ENCODE peak calls at places on chromosomes 4 and X, in ten cellular contexts. U is activated T-cell treated with anti-CD3 and anti-CD28 coated beads, Interleukin-2, amount 50 U/mL, for 1 hour; N is bronchial epithelial cell; C is stimulated activated naive B cell treated with anti-CD40 and anti-IgM and Interleukin-4, amounts not matched to agents 10 μg/mL and 1 μg/mL and 100 μg/mL, for 72 hours; V is RCC 7860; T is COR-L47; S is T follicular helper cell; Z is breast epithelium; Q is AG09309; H is RWPE1. Y is an unnamed sample.

GRCh38 chr4:34323549-34324325 is 1920.6 kb downstream of the ARAP2 start:
- DNase-seq in U (no peak), N (peak), C (no peak), V (no peak), T (peak), S (no peak), Z (no peak), Q (no peak), H (no peak), Y (no peak)

GRCh38 chr4:115944146-115944905 is 830.9 kb upstream of the NDST4 start:
- DNase-seq in U (no peak), N (no peak), C (no peak), V (no peak), T (no peak), S (no peak), Z (no peak), Q (no peak), H (no peak), Y (no peak)

GRCh38 chr4:139774759-139775487 is 109.3 kb downstream of the MGST2 start:
- DNase-seq in U (no peak), N (peak), C (no peak), V (no peak), T (no peak), S (no peak), Z (no peak), Q (no peak), H (no peak), Y (no peak)

GRCh38 chr4:186249785-186250739 is 15.9 kb upstream of the F11 start:
- DNase-seq in U (no peak), N (peak), C (no peak), V (no peak), T (no peak), S (no peak), Z (no peak), Q (no peak), H (peak), Y (no peak)

GRCh38 chrX:30141966-30142365 is 73.4 kb upstream of the MAGEB2 start:
- DNase-seq in U (no peak), N (peak), C (no peak), V (peak), T (peak), S (no peak), Z (no peak), Q (no peak), H (peak), Y (no peak)

GRCh38 chr4:114384629-114385028 is 214.0 kb upstream of the UGT8 start:
- DNase-seq in U (no peak), N (peak), C (no peak), V (peak), T (peak), S (no peak), Z (no peak), Q (peak), H (no peak), Y (no peak)

GRCh38 chr4:82201303-82201702 is 172.5 kb downstream of the HNRNPD start:
- DNase-seq in U (no peak), N (peak), C (no peak), V (no peak), T (peak), S (no peak), Z (no peak), Q (no peak), H (no peak), Y (no peak)

GRCh38 chr4:165476214-165477098 is 97.6 kb downstream of the CPE start:
- DNase-seq in U (no peak), N (peak), C (no peak), V (peak), T (no peak), S (no peak), Z (no peak), Q (no peak), H (peak), Y (no peak)

GRCh38 chrX:113790987-113791386 is 792.9 kb upstream of the HTR2C start:
- DNase-seq in U (no peak), N (no peak), C (no peak), V (no peak), T (no peak), S (no peak), Z (no peak), Q (no peak), H (no peak), Y (no peak)

GRCh38 chr4:153028535-153028934 is 92.4 kb downstream of the FHDC1 start:
- DNase-seq in U (no peak), N (no peak), C (no peak), V (no peak), T (no peak), S (no peak), Z (no peak), Q (no peak), H (no peak), Y (no peak)

GRCh38 chr4:56757270-56757746 is 64.2 kb downstream of the SPINK2 start:
- DNase-seq in U (peak), N (peak), C (no peak), V (peak), T (no peak), S (peak), Z (no peak), Q (no peak), H (peak), Y (no peak)

GRCh38 chr4:123856689-123857545 is 460.3 kb downstream of the SPRY1 start:
- DNase-seq in U (no peak), N (peak), C (no peak), V (no peak), T (no peak), S (no peak), Z (no peak), Q (no peak), H (no peak), Y (no peak)

GRCh38 chr4:164251257-164251656 is 502.7 kb upstream of the SMIM31 start:
- DNase-seq in U (no peak), N (no peak), C (no peak), V (no peak), T (no peak), S (no peak), Z (no peak), Q (no peak), H (no peak), Y (no peak)

GRCh38 chr4:77878176-77878575 is 15.5 kb downstream of the MRPL1 start:
- DNase-seq in U (no peak), N (no peak), C (no peak), V (no peak), T (no peak), S (no peak), Z (no peak), Q (no peak), H (no peak), Y (no peak)

GRCh38 chrX:153443476-153444332 is 2.2 kb downstream of the TREX2 start:
- DNase-seq in U (no peak), N (peak), C (no peak), V (no peak), T (no peak), S (no peak), Z (no peak), Q (no peak), H (peak), Y (no peak)

GRCh38 chr4:5980436-5981155 is 37.6 kb downstream of the C4orf50 start:
- DNase-seq in U (no peak), N (no peak), C (no peak), V (no peak), T (peak), S (no peak), Z (no peak), Q (no peak), H (no peak), Y (no peak)

GRCh38 chrX:25558137-25558536 is 542.4 kb upstream of the ARX start:
- DNase-seq in U (no peak), N (no peak), C (no peak), V (no peak), T (no peak), S (no peak), Z (no peak), Q (no peak), H (no peak), Y (no peak)

GRCh38 chrX:54633641-54634040 is 103.6 kb downstream of the GNL3L start:
- DNase-seq in U (no peak), N (no peak), C (no peak), V (no peak), T (no peak), S (no peak), Z (no peak), Q (no peak), H (no peak), Y (no peak)

GRCh38 chr4:87188063-87188462 is 32.4 kb downstream of the KLHL8 start:
- DNase-seq in U (no peak), N (peak), C (no peak), V (no peak), T (no peak), S (no peak), Z (no peak), Q (no peak), H (no peak), Y (no peak)

GRCh38 chr4:118942465-118942864 is 53.8 kb downstream of the SYNPO2 start:
- DNase-seq in U (no peak), N (peak), C (no peak), V (peak), T (no peak), S (no peak), Z (no peak), Q (peak), H (no peak), Y (no peak)

GRCh38 chr4:93147524-93148212 is 680.9 kb upstream of the ATOH1 start:
- DNase-seq in U (no peak), N (no peak), C (no peak), V (no peak), T (peak), S (no peak), Z (no peak), Q (no peak), H (no peak), Y (no peak)

GRCh38 chrX:27976284-27976683 is 5.0 kb downstream of the DCAF8L1 start:
- DNase-seq in U (no peak), N (no peak), C (no peak), V (no peak), T (no peak), S (no peak), Z (no peak), Q (no peak), H (no peak), Y (no peak)

GRCh38 chr4:138401330-138401729 is 159.2 kb upstream of the SLC7A11 start:
- DNase-seq in U (no peak), N (no peak), C (no peak), V (no peak), T (peak), S (no peak), Z (peak), Q (no peak), H (no peak), Y (peak)

GRCh38 chr4:107896158-107896645 is 35.1 kb upstream of the CYP2U1 start:
- DNase-seq in U (no peak), N (peak), C (no peak), V (peak), T (no peak), S (no peak), Z (no peak), Q (peak), H (peak), Y (no peak)

GRCh38 chr4:72112514-72113156 is 80.8 kb downstream of the NPFFR2 start:
- DNase-seq in U (no peak), N (peak), C (peak), V (peak), T (no peak), S (no peak), Z (no peak), Q (no peak), H (peak), Y (no peak)

GRCh38 chrX:114787016-114787415 is 203.1 kb downstream of the HTR2C start:
- DNase-seq in U (no peak), N (no peak), C (no peak), V (no peak), T (no peak), S (no peak), Z (no peak), Q (no peak), H (no peak), Y (no peak)

GRCh38 chrX:31224321-31225012 is 152.6 kb upstream of the FTHL17 start:
- DNase-seq in U (no peak), N (peak), C (no peak), V (no peak), T (no peak), S (no peak), Z (no peak), Q (no peak), H (no peak), Y (no peak)

GRCh38 chr4:145773581-145774234 is 93.8 kb downstream of the C4orf51 start:
- DNase-seq in U (no peak), N (no peak), C (no peak), V (no peak), T (no peak), S (no peak), Z (peak), Q (no peak), H (no peak), Y (no peak)

GRCh38 chr4:156242390-156242789 is 288.7 kb upstream of the CTSO start:
- DNase-seq in U (no peak), N (no peak), C (no peak), V (no peak), T (no peak), S (no peak), Z (no peak), Q (no peak), H (no peak), Y (no peak)